ENCODE peak calls at places on chromosome 10, in nine cellular contexts. Y, A, R, W, X, P, D, O and T are unnamed samples.
A peak's percentile ranks its signal among the peaks of the same experiment; 100 is the strongest.

GRCh38 chr10:83991986-83992753 is 147.1 kb upstream of the GHITM start:
- DNase-seq in O (no peak), P (no peak), X (no peak), R (no peak), A (peak; percentile 59), Y (peak; percentile 74), D (no peak), W (no peak), T (peak; percentile 40)

GRCh38 chr10:103479135-103479534 is at the start of gene CALHM3:
- DNase-seq in Y (no peak), R (no peak), P (no peak), D (no peak), O (no peak), W (no peak), X (no peak), A (no peak), T (no peak)

GRCh38 chr10:112282086-112282485 is 1.1 kb upstream of the TECTB start:
- DNase-seq in W (peak; percentile 76), R (peak; percentile 14), D (no peak), X (no peak), O (no peak), Y (no peak), A (no peak), P (no peak), T (no peak)

GRCh38 chr10:89734616-89735015 is 33.2 kb downstream of the KIF20B start:
- DNase-seq in D (no peak), R (no peak), Y (no peak), W (no peak), O (no peak), A (no peak), X (no peak), P (no peak), T (no peak)

GRCh38 chr10:88178758-88179157 is 315.3 kb downstream of the PTEN start:
- DNase-seq in X (no peak), D (no peak), O (no peak), R (no peak), P (no peak), A (no peak), Y (no peak), W (no peak), T (no peak)

GRCh38 chr10:103807996-103808395 is 47.4 kb downstream of the SH3PXD2A start:
- DNase-seq in A (no peak), X (no peak), O (no peak), D (no peak), Y (no peak), R (no peak), W (no peak), P (no peak), T (no peak)

GRCh38 chr10:93753621-93754250 is 4.0 kb upstream of the LGI1 start:
- DNase-seq in D (no peak), W (no peak), P (no peak), O (no peak), Y (no peak), X (no peak), R (no peak), A (no peak), T (no peak)

GRCh38 chr10:55628260-55628701 is 732.8 kb downstream of the ZWINT start:
- DNase-seq in R (no peak), X (no peak), O (peak; percentile 47), P (no peak), Y (peak; percentile 69), W (no peak), D (peak; percentile 17), A (peak; percentile 56), T (peak; percentile 34)

GRCh38 chr10:77974396-77975074 is 48.0 kb upstream of the DLG5 start:
- DNase-seq in D (peak; percentile 63), P (no peak), O (no peak), Y (peak; percentile 61), R (peak; percentile 9), A (peak; percentile 10), X (no peak), W (peak; percentile 67), T (peak; percentile 32)

GRCh38 chr10:101285519-101286070 is 56.3 kb upstream of the LBX1 start:
- DNase-seq in O (no peak), W (no peak), D (no peak), X (no peak), Y (no peak), A (no peak), R (no peak), P (no peak), T (no peak)

GRCh38 chr10:47040041-47040491 is 128.8 kb downstream of the PTPN20 start:
- DNase-seq in Y (no peak), X (no peak), R (no peak), P (no peak), O (peak; percentile 39), W (no peak), D (no peak), A (no peak), T (no peak)

GRCh38 chr10:70998086-70998485 is 109.7 kb upstream of the PCBD1 start:
- DNase-seq in P (no peak), D (no peak), W (no peak), O (no peak), X (no peak), A (no peak), R (no peak), Y (no peak), T (no peak)

GRCh38 chr10:96565774-96566173 is 21.0 kb downstream of the TM9SF3 start:
- DNase-seq in O (no peak), D (peak; percentile 63), A (no peak), P (peak; percentile 30), R (no peak), W (peak; percentile 80), X (no peak), Y (no peak), T (no peak)

GRCh38 chr10:103752680-103753248 is 102.6 kb downstream of the SH3PXD2A start:
- DNase-seq in R (no peak), Y (no peak), X (no peak), W (no peak), A (peak; percentile 36), O (no peak), D (no peak), P (no peak), T (no peak)

DNA sequence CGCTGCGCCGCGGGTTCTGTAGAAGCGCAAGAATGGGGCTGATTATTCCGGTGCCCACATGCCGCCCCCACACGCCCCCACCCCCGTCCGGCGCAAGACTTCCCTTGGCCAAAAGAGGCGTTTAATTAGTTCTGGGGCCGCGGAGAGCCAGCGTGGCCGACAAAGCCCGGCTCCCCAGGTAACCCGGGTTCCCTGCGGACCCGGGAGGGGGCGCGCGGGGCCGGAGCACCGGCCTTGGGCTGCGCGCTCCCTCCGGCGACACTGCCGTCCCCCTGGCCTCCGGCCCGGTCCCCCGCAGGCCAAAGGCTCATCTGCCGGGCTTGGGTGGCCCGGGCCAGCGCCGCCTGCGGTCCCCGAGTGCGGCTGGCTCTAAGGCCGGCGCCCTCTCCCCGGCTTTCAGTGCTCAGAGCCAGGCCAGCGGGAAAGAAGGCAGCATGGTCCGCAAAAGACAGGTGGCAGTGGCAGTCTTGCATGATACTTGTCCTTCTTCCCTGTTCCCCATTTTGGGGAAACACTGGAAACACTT is 18.5 kb upstream of the PTF1A start:
- DNase-seq in P (no peak), A (peak; percentile 26), D (no peak), O (no peak), Y (peak; percentile 18), X (no peak), W (no peak), R (no peak), T (no peak)
- TF ChIP-seq CTCF in P (no peak), A (no peak), D (no peak), O (no peak), Y (peak; percentile 30), X (no peak), W (no peak), R (no peak), T (peak; percentile 17)

GRCh38 chr10:14953452-14954000 is 370 bp downstream of the DCLRE1C start:
- DNase-seq in W (peak; percentile 67), P (peak; percentile 16), A (peak; percentile 64), R (no peak), D (peak; percentile 70), Y (no peak), X (no peak), O (no peak), T (no peak)
- TF ChIP-seq CTCF in W (peak; percentile 19), P (no peak), A (no peak), R (peak; percentile 2), D (peak; percentile 15), Y (no peak), X (no peak), O (no peak), T (no peak)

GRCh38 chr10:13247784-13248183 is 13.6 kb upstream of the UCMA start:
- DNase-seq in Y (no peak), D (no peak), W (no peak), R (no peak), P (no peak), O (no peak), X (no peak), A (no peak), T (no peak)
- TF ChIP-seq CTCF in Y (no peak), D (no peak), W (no peak), R (no peak), P (no peak), O (no peak), X (no peak), A (no peak), T (no peak)

GRCh38 chr10:116811691-116812090 is 37.6 kb upstream of the ENO4 start:
- DNase-seq in W (no peak), Y (no peak), X (no peak), A (no peak), R (no peak), D (no peak), P (no peak), O (no peak), T (no peak)

GRCh38 chr10:116817178-116817577 is 32.1 kb upstream of the ENO4 start:
- DNase-seq in Y (no peak), O (no peak), A (no peak), P (no peak), R (no peak), D (no peak), X (no peak), W (no peak), T (no peak)

GRCh38 chr10:116817780-116818343 is 31.4 kb upstream of the ENO4 start:
- DNase-seq in W (no peak), R (no peak), A (no peak), P (no peak), D (no peak), X (no peak), O (no peak), Y (no peak), T (no peak)

GRCh38 chr10:116819999-116820677 is 29.2 kb upstream of the ENO4 start:
- DNase-seq in X (no peak), A (no peak), P (no peak), O (no peak), Y (no peak), W (no peak), D (no peak), R (no peak), T (no peak)

DNA sequence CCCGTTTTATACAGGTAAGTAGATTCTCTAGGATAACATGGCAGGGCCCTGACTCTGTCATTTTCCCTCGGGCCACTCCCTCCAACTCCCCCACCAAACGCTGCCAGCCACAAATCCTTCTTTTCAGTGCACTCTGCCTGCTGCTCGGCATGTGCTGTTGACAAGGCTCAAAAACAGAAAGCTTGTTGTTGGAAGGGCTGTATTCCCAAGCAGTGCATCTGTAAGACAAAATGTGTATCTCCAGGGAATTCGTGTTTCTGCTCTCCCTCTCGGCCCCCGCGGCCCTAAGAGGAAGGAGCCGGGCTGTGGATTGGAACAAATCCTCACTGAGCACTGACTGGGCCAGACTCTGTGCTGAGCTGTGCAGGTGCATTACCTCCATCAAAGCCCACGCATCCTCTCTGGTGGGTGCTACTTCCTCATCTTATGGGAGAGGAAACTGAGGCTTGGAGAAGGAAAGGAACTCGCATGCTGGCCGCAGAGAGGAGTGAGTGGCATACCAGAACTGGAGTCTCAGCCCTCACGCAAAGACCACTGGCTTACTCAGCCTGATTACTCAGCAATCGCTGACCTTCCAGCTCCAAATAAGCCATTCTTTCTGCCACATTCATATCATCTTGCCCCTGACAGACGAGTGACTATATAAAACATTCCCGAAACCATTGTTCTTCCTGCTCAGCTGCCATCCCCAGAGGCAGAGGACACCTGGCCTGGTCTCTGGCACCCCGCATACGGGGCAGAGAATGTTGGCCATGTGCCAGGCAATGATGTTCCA is 33.5 kb upstream of the ENO4 start:
- DNase-seq in D (peak; percentile 28), W (peak; percentile 67), A (no peak), X (no peak), O (no peak), R (no peak), P (no peak), Y (no peak), T (no peak)
- TF ChIP-seq CTCF in D (no peak), W (no peak), A (no peak), X (no peak), O (no peak), R (no peak), P (no peak), Y (no peak), T (no peak)